ENCODE peak calls at places on chromosomes 3 and 15, in eight cellular contexts. T is hepatocyte, P is left ventricle myocardium inferior, Y is IMR-90, R is brain microvascular endothelial cell, W is Panc1, C is stomach, D is dorsolateral prefrontal cortex. E is an unnamed sample. For H3K27me3, the result is how much of the 10 kb centered on the place peaks cover.

GRCh38 chr3:101611023-101611422 is 37.0 kb downstream of the PCNP start:
- DNase-seq in T (no peak), P (no peak), Y (no peak), R (no peak), W (no peak), C (no peak), D (no peak), E (no peak)

GRCh38 chr3:120144267-120144666 is 50.0 kb upstream of the GSK3B start:
- DNase-seq in T (peak), P (no peak), Y (peak), R (peak), W (no peak), C (peak), D (no peak), E (peak)

GRCh38 chr3:16668776-16669545 is 63.7 kb upstream of the DAZL start:
- DNase-seq in T (no peak), P (no peak), Y (no peak), R (no peak), W (no peak), C (no peak), D (peak), E (no peak)

GRCh38 chr3:176927985-176928931 is 269.0 kb downstream of the TBL1XR1 start:
- DNase-seq in T (no peak), P (no peak), Y (no peak), R (no peak), W (no peak), C (no peak), D (peak), E (no peak)

GRCh38 chr3:124885466-124886167 is 1.5 kb downstream of the ITGB5 start:
- DNase-seq in T (no peak), P (no peak), Y (no peak), R (peak), W (no peak), C (no peak), D (no peak), E (no peak)

GRCh38 chr3:33218446-33219174 is at the start of gene SUSD5:
- DNase-seq in T (peak), P (peak), Y (peak), R (peak), W (no peak), C (no peak), D (no peak), E (no peak)

GRCh38 chr3:65946438-65946837 is 92.3 kb downstream of the MAGI1 start:
- DNase-seq in T (no peak), P (peak), Y (peak), R (no peak), W (no peak), C (no peak), D (no peak), E (no peak)

GRCh38 chr15:68241088-68241935 is 11.8 kb upstream of the CLN6 start:
- DNase-seq in T (no peak), P (no peak), Y (no peak), R (no peak), W (no peak), C (no peak), D (no peak), E (no peak)

GRCh38 chr3:118991775-118992174 is 42.9 kb downstream of the IGSF11 start:
- DNase-seq in T (no peak), P (no peak), Y (no peak), R (no peak), W (no peak), C (peak), D (peak), E (no peak)

GRCh38 chr15:67998599-67999122 is 55.5 kb upstream of the PIAS1 start:
- DNase-seq in T (no peak), P (no peak), Y (peak), R (peak), W (no peak), C (peak), D (no peak), E (no peak)

GRCh38 chr15:80989518-80990478 is at the start of gene MESD:
- DNase-seq in T (peak), P (peak), Y (peak), R (peak), W (peak), C (peak), D (peak), E (peak)

GRCh38 chr15:61755461-61755860 is 304.8 kb downstream of the VPS13C start:
- DNase-seq in T (no peak), P (no peak), Y (no peak), R (no peak), W (no peak), C (no peak), D (no peak), E (no peak)

GRCh38 chr3:179544981-179545645 is 17.6 kb upstream of the ACTL6A start:
- DNase-seq in T (no peak), P (no peak), Y (peak), R (peak), W (no peak), C (no peak), D (no peak), E (no peak)

GRCh38 chr15:85755942-85756341 is 38.8 kb downstream of the KLHL25 start:
- DNase-seq in T (no peak), P (no peak), Y (no peak), R (no peak), W (no peak), C (no peak), D (no peak), E (no peak)

GRCh38 chr3:14804835-14805780 is 13.7 kb upstream of the FGD5 start:
- DNase-seq in T (peak), P (no peak), Y (no peak), R (no peak), W (no peak), C (no peak), D (no peak), E (no peak)

GRCh38 chr15:101123222-101123910 is 128.5 kb downstream of the CHSY1 start:
- DNase-seq in T (no peak), P (no peak), Y (peak), R (peak), W (no peak), C (no peak), D (no peak), E (no peak)

GRCh38 chr3:4827767-4828166 is 151.5 kb upstream of the BHLHE40 start:
- DNase-seq in T (no peak), P (no peak), Y (no peak), R (no peak), W (no peak), C (no peak), D (no peak), E (no peak)

GRCh38 chr15:92288755-92289154 is 104.9 kb upstream of the ST8SIA2 start:
- DNase-seq in T (no peak), P (no peak), Y (no peak), R (no peak), W (no peak), C (no peak), D (no peak), E (no peak)

GRCh38 chr3:56818156-56818985 is 16.6 kb upstream of the ARHGEF3 start:
- DNase-seq in T (no peak), P (no peak), Y (no peak), R (no peak), W (no peak), C (no peak), D (no peak), E (no peak)

DNA sequence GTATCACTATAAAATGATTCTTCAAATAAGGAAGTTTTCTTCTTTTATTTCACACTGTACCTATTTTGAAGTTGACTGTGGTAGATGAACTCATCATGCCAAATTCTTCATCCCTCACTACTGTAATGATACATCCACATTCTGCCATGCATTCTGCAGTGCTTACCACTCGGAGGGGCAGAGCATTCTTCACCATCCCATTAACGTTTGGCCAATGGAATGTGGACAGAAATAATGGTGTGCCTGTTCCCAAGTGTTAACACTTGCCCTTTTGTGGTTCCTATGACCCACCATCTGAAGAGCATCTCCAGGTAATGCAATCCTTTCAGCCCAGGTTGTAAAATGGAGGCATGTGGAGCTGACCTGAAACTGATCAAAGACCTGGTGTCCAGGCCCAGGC is 18.6 kb downstream of the GOLIM4 start:
- DNase-seq in T (no peak), P (no peak), Y (peak), R (no peak), W (no peak), C (no peak), D (no peak), E (no peak)
- TF ChIP-seq CTCF in T (no peak), P (no peak), Y (no peak), R (no peak), W (no peak), C (no peak), D (no peak), E (no peak)

GRCh38 chr15:41584636-41585139 is 25.7 kb downstream of the TYRO3 start:
- DNase-seq in T (no peak), P (no peak), Y (no peak), R (no peak), W (no peak), C (no peak), D (no peak), E (no peak)
- H3K4me3 ChIP-seq in T (peak), P (peak), Y (no peak), R (peak), W (peak), C (peak), D (peak), E (no peak)

DNA sequence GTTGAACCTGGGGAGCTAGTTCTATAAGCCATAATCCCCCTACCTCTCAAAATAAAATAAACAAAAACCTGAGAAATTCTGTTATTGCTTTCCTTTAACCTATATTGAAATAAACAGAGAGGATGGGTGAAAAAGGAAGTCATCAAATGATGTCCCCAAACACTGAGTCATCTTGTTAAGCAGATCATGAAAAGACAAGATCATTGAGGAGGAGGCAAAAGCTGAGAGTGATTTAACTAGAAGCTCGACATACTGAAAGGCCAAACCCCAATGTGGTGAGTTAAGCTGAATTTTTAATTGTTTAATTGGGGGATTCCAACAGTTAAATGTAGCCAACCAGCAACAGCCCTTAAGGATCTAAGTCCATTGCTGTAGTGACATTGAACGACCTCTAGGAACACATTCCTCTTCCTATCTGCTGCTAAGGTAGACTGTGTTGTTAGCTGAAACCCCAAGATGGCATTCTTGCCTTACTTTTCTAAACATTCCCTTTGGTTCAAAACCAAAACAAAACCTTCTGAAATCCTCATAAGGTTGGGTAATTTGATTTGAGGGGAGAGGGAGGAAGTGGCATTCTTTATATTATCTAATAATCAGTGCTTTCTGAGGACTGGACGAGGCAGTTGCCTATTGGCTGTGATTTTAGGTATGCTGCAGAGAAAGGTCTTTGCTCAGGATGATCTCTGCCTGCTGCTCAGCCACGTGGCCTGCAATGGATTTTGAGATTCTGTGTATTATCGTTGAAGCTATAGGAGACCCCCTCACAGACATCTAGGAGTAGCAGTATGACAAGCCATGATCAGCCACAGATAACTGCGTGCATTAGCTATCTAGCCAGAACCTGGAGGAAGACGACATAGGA is 62.7 kb upstream of the BNIP2 start:
- DNase-seq in T (no peak), P (no peak), Y (no peak), R (no peak), W (no peak), C (no peak), D (no peak), E (no peak)
- H3K27me3 ChIP-seq in T (under half), P (half or more), Y (under half), R (under half), W (under half), C (under half), D (under half), E (under half)

GRCh38 chr3:144770813-144771400 is 799.3 kb downstream of the DIPK2A start:
- DNase-seq in T (peak), P (no peak), Y (peak), R (peak), W (no peak), C (no peak), D (no peak), E (peak)
- TF ChIP-seq CTCF in T (peak), P (peak), Y (peak), R (peak), W (peak), C (peak), D (peak), E (peak)

GRCh38 chr3:32041316-32041715 is 59.8 kb downstream of the ZNF860 start:
- DNase-seq in T (no peak), P (no peak), Y (no peak), R (no peak), W (no peak), C (no peak), D (no peak), E (no peak)

GRCh38 chr3:32046102-32046501 is 60.3 kb upstream of the GPD1L start:
- DNase-seq in T (no peak), P (no peak), Y (no peak), R (no peak), W (no peak), C (no peak), D (no peak), E (no peak)

GRCh38 chr3:32048487-32049174 is 57.8 kb upstream of the GPD1L start:
- DNase-seq in T (no peak), P (no peak), Y (no peak), R (no peak), W (no peak), C (no peak), D (no peak), E (no peak)

DNA sequence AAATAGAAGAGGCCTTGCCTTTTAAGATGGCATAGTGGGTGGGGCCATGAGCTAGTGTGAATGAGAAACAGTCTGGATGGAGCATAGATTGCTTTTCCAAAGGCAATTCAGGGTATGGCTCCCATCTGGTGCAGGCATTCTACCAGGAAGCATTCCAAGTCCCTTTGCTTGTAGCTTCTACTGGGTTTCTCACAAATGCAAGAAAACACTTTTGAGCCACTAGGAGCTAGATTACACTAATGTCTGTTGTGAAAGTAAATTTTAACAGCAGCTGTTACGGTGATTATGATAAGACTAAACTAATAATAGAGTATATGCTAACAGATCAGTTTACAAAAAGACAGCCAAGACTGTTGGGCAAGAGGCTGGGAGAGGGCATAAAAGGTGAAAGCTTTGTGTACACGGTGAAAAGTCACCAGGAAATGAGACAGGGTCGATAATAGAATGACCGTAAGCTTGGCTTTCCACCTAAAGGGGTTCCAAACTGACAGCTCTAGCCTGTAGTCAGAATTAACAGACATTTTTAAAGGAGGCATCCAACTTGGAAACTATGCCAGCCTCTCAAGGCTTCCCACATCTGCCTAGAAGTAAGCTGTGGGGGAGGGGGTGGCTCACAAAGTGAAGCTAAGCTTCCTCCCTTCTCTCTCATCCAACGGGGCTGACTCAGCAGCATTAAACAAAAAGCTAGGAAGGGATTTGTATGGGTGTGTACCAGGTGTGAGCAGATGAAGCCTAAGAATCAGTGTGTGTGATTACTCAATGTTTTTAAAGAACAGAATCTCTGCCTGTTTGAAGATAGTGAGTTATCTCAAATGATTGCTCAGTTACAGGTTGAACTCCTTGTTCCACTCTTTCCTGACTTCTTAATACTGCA is 61.1 kb upstream of the GPD1L start:
- DNase-seq in T (peak), P (no peak), Y (peak), R (no peak), W (peak), C (peak), D (peak), E (no peak)
- H3K4me3 ChIP-seq in T (no peak), P (peak), Y (no peak), R (no peak), W (no peak), C (no peak), D (no peak), E (no peak)

DNA sequence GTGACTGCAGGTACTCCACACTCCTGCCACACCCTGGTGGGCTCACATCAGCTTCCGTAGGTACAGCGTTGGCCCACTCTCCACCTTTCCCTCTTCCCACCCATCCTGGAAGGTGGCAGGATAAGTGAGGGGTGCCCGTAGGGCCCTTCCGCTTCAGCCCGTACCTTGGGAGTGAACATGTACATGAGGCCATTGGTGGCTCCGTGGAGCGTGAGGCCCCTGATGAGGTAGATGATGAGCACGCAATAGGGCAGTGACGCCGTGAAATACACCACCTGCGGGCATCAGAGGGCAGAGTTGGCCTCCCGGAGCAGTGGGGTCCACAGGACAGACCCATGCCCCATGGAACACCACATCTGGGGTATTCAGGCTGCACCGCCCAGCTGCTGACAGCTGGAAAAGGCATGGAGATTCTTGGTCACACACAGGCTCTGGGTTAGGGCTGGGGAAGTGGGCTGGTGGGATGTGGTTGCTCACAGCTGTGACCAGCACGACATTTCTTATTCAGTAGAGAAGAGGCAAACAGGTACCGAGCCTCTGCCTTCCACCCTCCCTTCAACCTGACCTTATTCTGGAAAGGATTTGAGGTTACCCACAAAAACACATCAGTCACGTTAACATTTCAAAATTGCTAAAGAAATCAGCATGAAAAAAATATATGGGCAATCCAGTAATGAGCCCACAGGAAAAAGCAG is 23.8 kb downstream of the SLC6A20 start:
- DNase-seq in T (no peak), P (no peak), Y (no peak), R (no peak), W (no peak), C (peak), D (no peak), E (no peak)
- H3K27me3 ChIP-seq in T (under half), P (under half), Y (half or more), R (under half), W (under half), C (under half), D (under half), E (under half)

DNA sequence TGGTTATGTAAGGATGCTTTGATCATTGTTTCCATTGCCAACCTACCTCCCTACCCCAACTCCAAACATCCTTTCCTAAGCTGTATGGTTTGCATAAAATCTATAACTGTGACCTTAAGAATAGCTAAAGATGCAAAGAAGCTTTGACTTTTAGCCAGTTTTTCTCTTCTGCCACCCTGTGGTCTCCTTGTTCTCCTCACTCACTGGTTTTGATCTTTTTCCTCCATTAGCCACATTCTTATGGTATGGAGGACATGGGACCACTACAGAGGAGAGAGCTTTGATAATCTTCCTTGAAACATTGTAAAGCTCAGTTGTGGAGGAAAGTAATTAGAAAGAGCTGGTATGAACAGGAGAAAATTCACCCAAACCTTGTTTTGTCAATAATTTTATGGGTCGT is 115.9 kb downstream of the NEK11 start:
- DNase-seq in T (no peak), P (no peak), Y (peak), R (no peak), W (no peak), C (no peak), D (no peak), E (no peak)
- TF ChIP-seq CTCF in T (no peak), P (no peak), Y (no peak), R (peak), W (peak), C (no peak), D (no peak), E (no peak)

GRCh38 chr15:59039225-59039624 is 51.8 kb downstream of the RNF111 start:
- DNase-seq in T (no peak), P (no peak), Y (no peak), R (no peak), W (no peak), C (no peak), D (no peak), E (no peak)
- H3K4me3 ChIP-seq in T (no peak), P (no peak), Y (no peak), R (no peak), W (no peak), C (no peak), D (no peak), E (no peak)

GRCh38 chr15:70438776-70439175 is 324.6 kb downstream of the UACA start:
- DNase-seq in T (no peak), P (peak), Y (no peak), R (no peak), W (no peak), C (no peak), D (no peak), E (no peak)

GRCh38 chr15:70440416-70441138 is 322.8 kb downstream of the UACA start:
- DNase-seq in T (no peak), P (no peak), Y (no peak), R (no peak), W (no peak), C (no peak), D (no peak), E (no peak)

GRCh38 chr15:70439880-70440279 is 323.5 kb downstream of the UACA start:
- DNase-seq in T (no peak), P (no peak), Y (no peak), R (no peak), W (no peak), C (no peak), D (no peak), E (no peak)

GRCh38 chr15:70437882-70438331 is 325.5 kb downstream of the UACA start:
- DNase-seq in T (no peak), P (no peak), Y (no peak), R (no peak), W (no peak), C (no peak), D (no peak), E (no peak)

GRCh38 chr15:70439304-70439877 is 324.0 kb downstream of the UACA start:
- DNase-seq in T (no peak), P (no peak), Y (no peak), R (no peak), W (no peak), C (no peak), D (no peak), E (no peak)
- H3K27me3 ChIP-seq in T (under half), P (under half), Y (half or more), R (half or more), W (under half), C (under half), D (under half), E (under half)

E was measured in kidney epithelial cell.